ENCODE peak calls at places on chromosome 14, in six cellular contexts. One of them, this sample, is unnamed.

GRCh38 chr14:87409401-87409800 is 583.6 kb downstream of the GALC start:
- DNase-seq in heart left ventricle: no peak
- DNase-seq in bronchial epithelial cell: peak
- DNase-seq in ovary: no peak
- DNase-seq in foreskin fibroblast: peak
- DNase-seq in CD4-positive, alpha-beta memory T cell: no peak
- DNase-seq in this sample: no peak

GRCh38 chr14:100408350-100409015 is 85.3 kb downstream of the SLC25A47 start:
- DNase-seq in heart left ventricle: no peak
- DNase-seq in bronchial epithelial cell: peak
- DNase-seq in ovary: no peak
- DNase-seq in foreskin fibroblast: no peak
- DNase-seq in CD4-positive, alpha-beta memory T cell: peak
- DNase-seq in this sample: no peak

GRCh38 chr14:103607039-103607668 is 21.9 kb upstream of the KLC1 start:
- DNase-seq in heart left ventricle: peak
- DNase-seq in bronchial epithelial cell: peak
- DNase-seq in ovary: peak
- DNase-seq in foreskin fibroblast: peak
- DNase-seq in CD4-positive, alpha-beta memory T cell: peak
- DNase-seq in this sample: peak

GRCh38 chr14:93619176-93619793 is 169.0 kb downstream of the PRIMA1 start:
- DNase-seq in heart left ventricle: peak
- DNase-seq in bronchial epithelial cell: peak
- DNase-seq in ovary: peak
- DNase-seq in foreskin fibroblast: peak
- DNase-seq in CD4-positive, alpha-beta memory T cell: no peak
- DNase-seq in this sample: peak

GRCh38 chr14:40599726-40600125 is 1007.0 kb upstream of the LRFN5 start:
- DNase-seq in heart left ventricle: no peak
- DNase-seq in bronchial epithelial cell: peak
- DNase-seq in ovary: no peak
- DNase-seq in foreskin fibroblast: no peak
- DNase-seq in CD4-positive, alpha-beta memory T cell: no peak
- DNase-seq in this sample: no peak

GRCh38 chr14:23008836-23009235 is 1.1 kb downstream of the C14orf93 start:
- DNase-seq in heart left ventricle: no peak
- DNase-seq in bronchial epithelial cell: no peak
- DNase-seq in ovary: no peak
- DNase-seq in foreskin fibroblast: no peak
- DNase-seq in CD4-positive, alpha-beta memory T cell: no peak
- DNase-seq in this sample: no peak

GRCh38 chr14:25953532-25954144 is 644.2 kb downstream of the NOVA1 start:
- DNase-seq in heart left ventricle: no peak
- DNase-seq in bronchial epithelial cell: peak
- DNase-seq in ovary: peak
- DNase-seq in foreskin fibroblast: peak
- DNase-seq in CD4-positive, alpha-beta memory T cell: no peak
- DNase-seq in this sample: no peak

GRCh38 chr14:20808084-20808483 is 5.4 kb upstream of the RNASE1 start:
- DNase-seq in heart left ventricle: no peak
- DNase-seq in bronchial epithelial cell: no peak
- DNase-seq in ovary: no peak
- DNase-seq in foreskin fibroblast: no peak
- DNase-seq in CD4-positive, alpha-beta memory T cell: no peak
- DNase-seq in this sample: no peak

GRCh38 chr14:91175802-91176201 is 61.9 kb downstream of the DGLUCY start:
- DNase-seq in heart left ventricle: no peak
- DNase-seq in bronchial epithelial cell: no peak
- DNase-seq in ovary: no peak
- DNase-seq in foreskin fibroblast: no peak
- DNase-seq in CD4-positive, alpha-beta memory T cell: no peak
- DNase-seq in this sample: no peak

GRCh38 chr14:73633517-73634332 is 11.1 kb upstream of the DNAL1 start:
- DNase-seq in heart left ventricle: peak
- DNase-seq in bronchial epithelial cell: peak
- DNase-seq in ovary: peak
- DNase-seq in foreskin fibroblast: peak
- DNase-seq in CD4-positive, alpha-beta memory T cell: peak
- DNase-seq in this sample: peak

GRCh38 chr14:105119410-105120025 is 49.1 kb downstream of the JAG2 start:
- DNase-seq in heart left ventricle: no peak
- DNase-seq in bronchial epithelial cell: no peak
- DNase-seq in ovary: no peak
- DNase-seq in foreskin fibroblast: no peak
- DNase-seq in CD4-positive, alpha-beta memory T cell: no peak
- DNase-seq in this sample: no peak

GRCh38 chr14:26180221-26180620 is 417.6 kb downstream of the NOVA1 start:
- DNase-seq in heart left ventricle: no peak
- DNase-seq in bronchial epithelial cell: no peak
- DNase-seq in ovary: no peak
- DNase-seq in foreskin fibroblast: no peak
- DNase-seq in CD4-positive, alpha-beta memory T cell: no peak
- DNase-seq in this sample: no peak

GRCh38 chr14:74888164-74889158 is 6.7 kb downstream of the DLST start:
- DNase-seq in heart left ventricle: no peak
- DNase-seq in bronchial epithelial cell: peak
- DNase-seq in ovary: no peak
- DNase-seq in foreskin fibroblast: no peak
- DNase-seq in CD4-positive, alpha-beta memory T cell: peak
- DNase-seq in this sample: no peak

GRCh38 chr14:59328410-59328809 is 136.8 kb downstream of the GPR135 start:
- DNase-seq in heart left ventricle: no peak
- DNase-seq in bronchial epithelial cell: peak
- DNase-seq in ovary: no peak
- DNase-seq in foreskin fibroblast: peak
- DNase-seq in CD4-positive, alpha-beta memory T cell: no peak
- DNase-seq in this sample: no peak

GRCh38 chr14:64733321-64733720 is 29.1 kb downstream of the PLEKHG3 start:
- DNase-seq in heart left ventricle: peak
- DNase-seq in bronchial epithelial cell: no peak
- DNase-seq in ovary: no peak
- DNase-seq in foreskin fibroblast: no peak
- DNase-seq in CD4-positive, alpha-beta memory T cell: no peak
- DNase-seq in this sample: no peak

GRCh38 chr14:71918955-71919354 is 13.3 kb upstream of the RGS6 start:
- DNase-seq in heart left ventricle: peak
- DNase-seq in bronchial epithelial cell: no peak
- DNase-seq in ovary: no peak
- DNase-seq in foreskin fibroblast: no peak
- DNase-seq in CD4-positive, alpha-beta memory T cell: no peak
- DNase-seq in this sample: no peak

GRCh38 chr14:73283592-73284379 is 46.5 kb downstream of the PAPLN start:
- DNase-seq in heart left ventricle: no peak
- DNase-seq in bronchial epithelial cell: peak
- DNase-seq in ovary: no peak
- DNase-seq in foreskin fibroblast: peak
- DNase-seq in CD4-positive, alpha-beta memory T cell: no peak
- DNase-seq in this sample: no peak

GRCh38 chr14:29273513-29273912 is 506.9 kb downstream of the FOXG1 start:
- DNase-seq in heart left ventricle: no peak
- DNase-seq in bronchial epithelial cell: no peak
- DNase-seq in ovary: no peak
- DNase-seq in foreskin fibroblast: no peak
- DNase-seq in CD4-positive, alpha-beta memory T cell: no peak
- DNase-seq in this sample: no peak

GRCh38 chr14:102407258-102407657 is 44.5 kb downstream of the TECPR2 start:
- DNase-seq in heart left ventricle: no peak
- DNase-seq in bronchial epithelial cell: no peak
- DNase-seq in ovary: no peak
- DNase-seq in foreskin fibroblast: no peak
- DNase-seq in CD4-positive, alpha-beta memory T cell: no peak
- DNase-seq in this sample: no peak

GRCh38 chr14:75307700-75308379 is 29.2 kb downstream of the FOS start:
- DNase-seq in heart left ventricle: peak
- DNase-seq in bronchial epithelial cell: peak
- DNase-seq in ovary: peak
- DNase-seq in foreskin fibroblast: peak
- DNase-seq in CD4-positive, alpha-beta memory T cell: peak
- DNase-seq in this sample: no peak

GRCh38 chr14:53927171-53927570 is 29.5 kb downstream of the BMP4 start:
- DNase-seq in heart left ventricle: no peak
- DNase-seq in bronchial epithelial cell: no peak
- DNase-seq in ovary: no peak
- DNase-seq in foreskin fibroblast: peak
- DNase-seq in CD4-positive, alpha-beta memory T cell: no peak
- DNase-seq in this sample: no peak

GRCh38 chr14:55245657-55246268 is 25.5 kb upstream of the FBXO34 start:
- DNase-seq in heart left ventricle: no peak
- DNase-seq in bronchial epithelial cell: peak
- DNase-seq in ovary: no peak
- DNase-seq in foreskin fibroblast: peak
- DNase-seq in CD4-positive, alpha-beta memory T cell: peak
- DNase-seq in this sample: no peak

GRCh38 chr14:34851395-34851794 is 23.8 kb downstream of the BAZ1A start:
- DNase-seq in heart left ventricle: no peak
- DNase-seq in bronchial epithelial cell: peak
- DNase-seq in ovary: no peak
- DNase-seq in foreskin fibroblast: peak
- DNase-seq in CD4-positive, alpha-beta memory T cell: no peak
- DNase-seq in this sample: no peak

GRCh38 chr14:67577909-67578749 is 21.9 kb downstream of the PIGH start:
- DNase-seq in heart left ventricle: no peak
- DNase-seq in bronchial epithelial cell: no peak
- DNase-seq in ovary: no peak
- DNase-seq in foreskin fibroblast: no peak
- DNase-seq in CD4-positive, alpha-beta memory T cell: no peak
- DNase-seq in this sample: no peak

GRCh38 chr14:90569201-90569600 is 172.4 kb downstream of the CALM1 start:
- DNase-seq in heart left ventricle: no peak
- DNase-seq in bronchial epithelial cell: no peak
- DNase-seq in ovary: no peak
- DNase-seq in foreskin fibroblast: no peak
- DNase-seq in CD4-positive, alpha-beta memory T cell: no peak
- DNase-seq in this sample: no peak

GRCh38 chr14:76386922-76387782 is 11.2 kb downstream of the ESRRB start:
- DNase-seq in heart left ventricle: peak
- DNase-seq in bronchial epithelial cell: peak
- DNase-seq in ovary: peak
- DNase-seq in foreskin fibroblast: peak
- DNase-seq in CD4-positive, alpha-beta memory T cell: peak
- DNase-seq in this sample: peak

GRCh38 chr14:104442611-104443390 is 136.8 kb upstream of the C14orf180 start:
- DNase-seq in heart left ventricle: no peak
- DNase-seq in bronchial epithelial cell: no peak
- DNase-seq in ovary: no peak
- DNase-seq in foreskin fibroblast: no peak
- DNase-seq in CD4-positive, alpha-beta memory T cell: no peak
- DNase-seq in this sample: no peak

GRCh38 chr14:24843494-24843893 is 206.5 kb downstream of the STXBP6 start:
- DNase-seq in heart left ventricle: no peak
- DNase-seq in bronchial epithelial cell: no peak
- DNase-seq in ovary: no peak
- DNase-seq in foreskin fibroblast: no peak
- DNase-seq in CD4-positive, alpha-beta memory T cell: no peak
- DNase-seq in this sample: no peak
- H3K4me3 ChIP-seq in heart left ventricle: no peak
- H3K4me3 ChIP-seq in bronchial epithelial cell: no peak
- H3K4me3 ChIP-seq in ovary: no peak
- H3K4me3 ChIP-seq in foreskin fibroblast: no peak
- H3K4me3 ChIP-seq in CD4-positive, alpha-beta memory T cell: no peak
- H3K4me3 ChIP-seq in this sample: no peak

DNA sequence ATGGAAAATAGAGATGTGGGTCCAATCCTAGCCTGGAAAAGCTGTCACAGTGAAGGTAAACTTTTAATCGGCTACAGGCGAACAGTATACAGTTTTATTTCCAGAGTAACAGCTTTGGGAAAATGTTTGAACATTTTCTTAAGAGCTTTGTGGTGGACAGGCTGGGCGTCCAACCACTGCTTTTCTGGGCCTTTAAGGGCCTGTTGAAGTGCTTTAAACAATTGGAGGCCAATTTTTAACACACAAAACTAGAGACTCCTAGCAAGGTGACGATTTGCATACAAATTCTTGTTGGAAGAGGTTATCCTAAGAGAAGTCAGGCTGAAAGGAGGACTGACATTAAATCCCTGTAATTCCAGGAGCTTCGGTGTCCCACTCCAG is 27.0 kb downstream of the BCL11B start:
- DNase-seq in heart left ventricle: no peak
- DNase-seq in bronchial epithelial cell: peak
- DNase-seq in ovary: no peak
- DNase-seq in foreskin fibroblast: no peak
- DNase-seq in CD4-positive, alpha-beta memory T cell: no peak
- DNase-seq in this sample: no peak
- H3K4me3 ChIP-seq in heart left ventricle: no peak
- H3K4me3 ChIP-seq in bronchial epithelial cell: peak
- H3K4me3 ChIP-seq in ovary: no peak
- H3K4me3 ChIP-seq in foreskin fibroblast: no peak
- H3K4me3 ChIP-seq in CD4-positive, alpha-beta memory T cell: peak
- H3K4me3 ChIP-seq in this sample: no peak

DNA sequence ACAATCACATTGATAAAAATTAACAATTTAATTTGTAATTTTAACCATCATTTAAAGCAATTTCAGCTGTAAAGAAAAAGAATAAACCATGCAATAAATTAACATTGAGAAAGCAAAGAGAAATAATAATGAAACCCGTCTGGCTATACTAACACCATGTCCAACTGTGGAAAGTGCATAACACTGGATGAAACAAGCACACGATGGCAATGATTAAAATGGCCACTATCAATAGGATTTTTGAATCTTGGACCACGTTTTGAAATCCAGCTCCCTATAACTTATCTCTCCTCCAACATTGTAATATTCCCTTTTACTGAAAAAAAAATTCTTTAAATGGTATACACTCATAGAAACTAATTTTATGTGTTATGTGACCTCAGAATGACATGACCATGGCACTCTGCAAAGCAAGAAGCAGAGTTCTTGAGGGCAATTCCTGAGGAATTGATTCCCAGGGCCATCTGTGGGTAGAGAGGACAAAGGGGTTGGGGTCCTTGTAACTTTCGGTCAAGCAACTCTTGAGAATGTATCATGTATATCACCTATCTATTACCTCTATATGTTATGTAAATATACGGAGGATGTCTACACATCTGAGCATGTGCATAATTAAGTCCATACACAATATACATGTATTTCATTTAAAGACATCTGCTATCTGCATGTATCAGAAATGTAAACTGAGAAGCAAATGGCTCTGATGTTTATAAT is 4.8 kb downstream of the FOXA1 start:
- DNase-seq in heart left ventricle: no peak
- DNase-seq in bronchial epithelial cell: peak
- DNase-seq in ovary: no peak
- DNase-seq in foreskin fibroblast: no peak
- DNase-seq in CD4-positive, alpha-beta memory T cell: no peak
- DNase-seq in this sample: no peak
- H3K4me3 ChIP-seq in heart left ventricle: no peak
- H3K4me3 ChIP-seq in bronchial epithelial cell: peak
- H3K4me3 ChIP-seq in ovary: no peak
- H3K4me3 ChIP-seq in foreskin fibroblast: no peak
- H3K4me3 ChIP-seq in CD4-positive, alpha-beta memory T cell: no peak
- H3K4me3 ChIP-seq in this sample: no peak

DNA sequence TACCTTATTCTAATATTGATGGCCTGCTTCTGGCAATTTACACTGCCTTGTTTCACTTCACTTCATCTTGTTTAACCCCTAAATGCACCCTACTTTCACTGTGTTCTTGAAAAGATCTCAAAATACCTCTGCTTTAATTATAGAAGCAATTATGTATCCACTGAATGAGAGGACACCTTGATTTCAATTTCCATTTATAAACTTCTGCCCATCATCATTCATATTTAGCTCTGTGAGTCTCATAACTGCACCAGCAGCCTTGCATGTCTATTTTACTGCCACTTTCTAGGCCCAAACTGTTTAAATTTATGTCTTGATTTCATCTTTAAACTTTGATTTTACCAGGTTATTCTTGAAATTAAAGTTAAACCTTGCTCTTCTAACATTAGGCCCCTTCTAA is 7.1 kb upstream of the DNAAF2 start:
- DNase-seq in heart left ventricle: no peak
- DNase-seq in bronchial epithelial cell: no peak
- DNase-seq in ovary: no peak
- DNase-seq in foreskin fibroblast: no peak
- DNase-seq in CD4-positive, alpha-beta memory T cell: no peak
- DNase-seq in this sample: no peak
- H3K4me3 ChIP-seq in heart left ventricle: no peak
- H3K4me3 ChIP-seq in bronchial epithelial cell: no peak
- H3K4me3 ChIP-seq in ovary: no peak
- H3K4me3 ChIP-seq in foreskin fibroblast: no peak
- H3K4me3 ChIP-seq in CD4-positive, alpha-beta memory T cell: no peak
- H3K4me3 ChIP-seq in this sample: no peak

This sample was measured in AG09309.